ENCODE peak calls at places on chromosomes 12 and 14, in nine cellular contexts. One of them, this sample, is unnamed.

GRCh38 chr12:71797506-71797905 is 42.1 kb upstream of the TBC1D15 start:
- DNase-seq in iPS DF 19.7: no peak
- DNase-seq in hippocampal formation: no peak
- DNase-seq in NCI-H1694: no peak
- DNase-seq in D341Med: no peak
- DNase-seq in transverse colon: no peak
- DNase-seq in stimulated activated CD8-positive, alpha-beta memory T cell treated with anti-CD3 and anti-CD28 coated beads, Interleukin-15, amount 100 ng/mL, for 24 hours: no peak
- DNase-seq in Caki2: no peak
- DNase-seq in mucosa of gallbladder: no peak
- DNase-seq in this sample: no peak

GRCh38 chr12:105289114-105289904 is 41.2 kb upstream of the C12orf75 start:
- DNase-seq in iPS DF 19.7: no peak
- DNase-seq in hippocampal formation: no peak
- DNase-seq in NCI-H1694: no peak
- DNase-seq in D341Med: no peak
- DNase-seq in transverse colon: no peak
- DNase-seq in stimulated activated CD8-positive, alpha-beta memory T cell treated with anti-CD3 and anti-CD28 coated beads, Interleukin-15, amount 100 ng/mL, for 24 hours: no peak
- DNase-seq in Caki2: no peak
- DNase-seq in mucosa of gallbladder: no peak
- DNase-seq in this sample: no peak

GRCh38 chr14:93114068-93114710 is 1.5 kb downstream of the ITPK1 start:
- DNase-seq in iPS DF 19.7: no peak
- DNase-seq in hippocampal formation: peak
- DNase-seq in NCI-H1694: peak
- DNase-seq in D341Med: no peak
- DNase-seq in transverse colon: no peak
- DNase-seq in stimulated activated CD8-positive, alpha-beta memory T cell treated with anti-CD3 and anti-CD28 coated beads, Interleukin-15, amount 100 ng/mL, for 24 hours: no peak
- DNase-seq in Caki2: peak
- DNase-seq in mucosa of gallbladder: no peak
- DNase-seq in this sample: peak

GRCh38 chr12:112549031-112549430 is 130.3 kb downstream of the PTPN11 start:
- DNase-seq in iPS DF 19.7: no peak
- DNase-seq in hippocampal formation: no peak
- DNase-seq in NCI-H1694: no peak
- DNase-seq in D341Med: no peak
- DNase-seq in transverse colon: no peak
- DNase-seq in stimulated activated CD8-positive, alpha-beta memory T cell treated with anti-CD3 and anti-CD28 coated beads, Interleukin-15, amount 100 ng/mL, for 24 hours: no peak
- DNase-seq in Caki2: no peak
- DNase-seq in mucosa of gallbladder: no peak
- DNase-seq in this sample: no peak

GRCh38 chr14:61472025-61472672 is 150.8 kb downstream of the PRKCH start:
- DNase-seq in iPS DF 19.7: no peak
- DNase-seq in hippocampal formation: no peak
- DNase-seq in NCI-H1694: peak
- DNase-seq in D341Med: no peak
- DNase-seq in transverse colon: no peak
- DNase-seq in stimulated activated CD8-positive, alpha-beta memory T cell treated with anti-CD3 and anti-CD28 coated beads, Interleukin-15, amount 100 ng/mL, for 24 hours: no peak
- DNase-seq in Caki2: peak
- DNase-seq in mucosa of gallbladder: no peak
- DNase-seq in this sample: no peak

GRCh38 chr12:56204275-56204674 is 15.0 kb upstream of the SMARCC2 start:
- DNase-seq in iPS DF 19.7: no peak
- DNase-seq in hippocampal formation: no peak
- DNase-seq in NCI-H1694: no peak
- DNase-seq in D341Med: no peak
- DNase-seq in transverse colon: no peak
- DNase-seq in stimulated activated CD8-positive, alpha-beta memory T cell treated with anti-CD3 and anti-CD28 coated beads, Interleukin-15, amount 100 ng/mL, for 24 hours: no peak
- DNase-seq in Caki2: no peak
- DNase-seq in mucosa of gallbladder: no peak
- DNase-seq in this sample: no peak

GRCh38 chr12:116996058-116996457 is 85.3 kb downstream of the FBXW8 start:
- DNase-seq in iPS DF 19.7: no peak
- DNase-seq in hippocampal formation: no peak
- DNase-seq in NCI-H1694: no peak
- DNase-seq in D341Med: no peak
- DNase-seq in transverse colon: no peak
- DNase-seq in stimulated activated CD8-positive, alpha-beta memory T cell treated with anti-CD3 and anti-CD28 coated beads, Interleukin-15, amount 100 ng/mL, for 24 hours: no peak
- DNase-seq in Caki2: no peak
- DNase-seq in mucosa of gallbladder: no peak
- DNase-seq in this sample: no peak

GRCh38 chr14:91405241-91405721 is 12.3 kb downstream of the CCDC88C start:
- DNase-seq in iPS DF 19.7: no peak
- DNase-seq in hippocampal formation: no peak
- DNase-seq in NCI-H1694: no peak
- DNase-seq in D341Med: no peak
- DNase-seq in transverse colon: no peak
- DNase-seq in stimulated activated CD8-positive, alpha-beta memory T cell treated with anti-CD3 and anti-CD28 coated beads, Interleukin-15, amount 100 ng/mL, for 24 hours: no peak
- DNase-seq in Caki2: no peak
- DNase-seq in mucosa of gallbladder: no peak
- DNase-seq in this sample: no peak

GRCh38 chr14:27015046-27015445 is 417.2 kb upstream of the NOVA1 start:
- DNase-seq in iPS DF 19.7: no peak
- DNase-seq in hippocampal formation: no peak
- DNase-seq in NCI-H1694: no peak
- DNase-seq in D341Med: no peak
- DNase-seq in transverse colon: no peak
- DNase-seq in stimulated activated CD8-positive, alpha-beta memory T cell treated with anti-CD3 and anti-CD28 coated beads, Interleukin-15, amount 100 ng/mL, for 24 hours: no peak
- DNase-seq in Caki2: no peak
- DNase-seq in mucosa of gallbladder: no peak
- DNase-seq in this sample: no peak

GRCh38 chr12:123931686-123932321 is 40.8 kb downstream of the CCDC92 start:
- DNase-seq in iPS DF 19.7: no peak
- DNase-seq in hippocampal formation: no peak
- DNase-seq in NCI-H1694: no peak
- DNase-seq in D341Med: no peak
- DNase-seq in transverse colon: no peak
- DNase-seq in stimulated activated CD8-positive, alpha-beta memory T cell treated with anti-CD3 and anti-CD28 coated beads, Interleukin-15, amount 100 ng/mL, for 24 hours: no peak
- DNase-seq in Caki2: no peak
- DNase-seq in mucosa of gallbladder: no peak
- DNase-seq in this sample: no peak

GRCh38 chr12:25816637-25817036 is 141.8 kb upstream of the RASSF8 start:
- DNase-seq in iPS DF 19.7: no peak
- DNase-seq in hippocampal formation: no peak
- DNase-seq in NCI-H1694: no peak
- DNase-seq in D341Med: no peak
- DNase-seq in transverse colon: no peak
- DNase-seq in stimulated activated CD8-positive, alpha-beta memory T cell treated with anti-CD3 and anti-CD28 coated beads, Interleukin-15, amount 100 ng/mL, for 24 hours: no peak
- DNase-seq in Caki2: no peak
- DNase-seq in mucosa of gallbladder: no peak
- DNase-seq in this sample: no peak

GRCh38 chr14:92986254-92987147 is 63.6 kb downstream of the CHGA start:
- DNase-seq in iPS DF 19.7: no peak
- DNase-seq in hippocampal formation: peak
- DNase-seq in NCI-H1694: peak
- DNase-seq in D341Med: peak
- DNase-seq in transverse colon: no peak
- DNase-seq in stimulated activated CD8-positive, alpha-beta memory T cell treated with anti-CD3 and anti-CD28 coated beads, Interleukin-15, amount 100 ng/mL, for 24 hours: no peak
- DNase-seq in Caki2: no peak
- DNase-seq in mucosa of gallbladder: peak
- DNase-seq in this sample: no peak

GRCh38 chr12:47419500-47419899 is 286.3 kb downstream of the RPAP3 start:
- DNase-seq in iPS DF 19.7: no peak
- DNase-seq in hippocampal formation: no peak
- DNase-seq in NCI-H1694: no peak
- DNase-seq in D341Med: no peak
- DNase-seq in transverse colon: no peak
- DNase-seq in stimulated activated CD8-positive, alpha-beta memory T cell treated with anti-CD3 and anti-CD28 coated beads, Interleukin-15, amount 100 ng/mL, for 24 hours: no peak
- DNase-seq in Caki2: no peak
- DNase-seq in mucosa of gallbladder: no peak
- DNase-seq in this sample: no peak

GRCh38 chr14:39467889-39468524 is 35.8 kb upstream of the FBXO33 start:
- DNase-seq in iPS DF 19.7: peak
- DNase-seq in hippocampal formation: no peak
- DNase-seq in NCI-H1694: peak
- DNase-seq in D341Med: no peak
- DNase-seq in transverse colon: no peak
- DNase-seq in stimulated activated CD8-positive, alpha-beta memory T cell treated with anti-CD3 and anti-CD28 coated beads, Interleukin-15, amount 100 ng/mL, for 24 hours: no peak
- DNase-seq in Caki2: no peak
- DNase-seq in mucosa of gallbladder: no peak
- DNase-seq in this sample: no peak

GRCh38 chr14:20215196-20215595 is 8.3 kb upstream of the OR11H6 start:
- DNase-seq in iPS DF 19.7: no peak
- DNase-seq in hippocampal formation: no peak
- DNase-seq in NCI-H1694: no peak
- DNase-seq in D341Med: no peak
- DNase-seq in transverse colon: no peak
- DNase-seq in stimulated activated CD8-positive, alpha-beta memory T cell treated with anti-CD3 and anti-CD28 coated beads, Interleukin-15, amount 100 ng/mL, for 24 hours: no peak
- DNase-seq in Caki2: no peak
- DNase-seq in mucosa of gallbladder: no peak
- DNase-seq in this sample: no peak

GRCh38 chr12:85821216-85821615 is 15.0 kb downstream of the RASSF9 start:
- DNase-seq in iPS DF 19.7: no peak
- DNase-seq in hippocampal formation: no peak
- DNase-seq in NCI-H1694: no peak
- DNase-seq in D341Med: no peak
- DNase-seq in transverse colon: no peak
- DNase-seq in stimulated activated CD8-positive, alpha-beta memory T cell treated with anti-CD3 and anti-CD28 coated beads, Interleukin-15, amount 100 ng/mL, for 24 hours: no peak
- DNase-seq in Caki2: no peak
- DNase-seq in mucosa of gallbladder: no peak
- DNase-seq in this sample: no peak

GRCh38 chr14:61470261-61470953 is 149.0 kb downstream of the PRKCH start:
- DNase-seq in iPS DF 19.7: no peak
- DNase-seq in hippocampal formation: no peak
- DNase-seq in NCI-H1694: peak
- DNase-seq in D341Med: no peak
- DNase-seq in transverse colon: no peak
- DNase-seq in stimulated activated CD8-positive, alpha-beta memory T cell treated with anti-CD3 and anti-CD28 coated beads, Interleukin-15, amount 100 ng/mL, for 24 hours: no peak
- DNase-seq in Caki2: peak
- DNase-seq in mucosa of gallbladder: no peak
- DNase-seq in this sample: peak

GRCh38 chr14:89276424-89276975 is 140.5 kb downstream of the FOXN3 start:
- DNase-seq in iPS DF 19.7: no peak
- DNase-seq in hippocampal formation: no peak
- DNase-seq in NCI-H1694: no peak
- DNase-seq in D341Med: no peak
- DNase-seq in transverse colon: peak
- DNase-seq in stimulated activated CD8-positive, alpha-beta memory T cell treated with anti-CD3 and anti-CD28 coated beads, Interleukin-15, amount 100 ng/mL, for 24 hours: peak
- DNase-seq in Caki2: peak
- DNase-seq in mucosa of gallbladder: no peak
- DNase-seq in this sample: no peak

GRCh38 chr12:76558684-76559276 is 791 bp downstream of the OSBPL8 start:
- DNase-seq in iPS DF 19.7: no peak
- DNase-seq in hippocampal formation: no peak
- DNase-seq in NCI-H1694: no peak
- DNase-seq in D341Med: peak
- DNase-seq in transverse colon: peak
- DNase-seq in stimulated activated CD8-positive, alpha-beta memory T cell treated with anti-CD3 and anti-CD28 coated beads, Interleukin-15, amount 100 ng/mL, for 24 hours: peak
- DNase-seq in Caki2: peak
- DNase-seq in mucosa of gallbladder: peak
- DNase-seq in this sample: peak

GRCh38 chr12:124929649-124930419 is 15.4 kb upstream of the UBC start:
- DNase-seq in iPS DF 19.7: no peak
- DNase-seq in hippocampal formation: no peak
- DNase-seq in NCI-H1694: no peak
- DNase-seq in D341Med: no peak
- DNase-seq in transverse colon: no peak
- DNase-seq in stimulated activated CD8-positive, alpha-beta memory T cell treated with anti-CD3 and anti-CD28 coated beads, Interleukin-15, amount 100 ng/mL, for 24 hours: no peak
- DNase-seq in Caki2: no peak
- DNase-seq in mucosa of gallbladder: no peak
- DNase-seq in this sample: no peak

GRCh38 chr12:46981627-46982026 is 97.8 kb upstream of the PCED1B start:
- DNase-seq in iPS DF 19.7: no peak
- DNase-seq in hippocampal formation: no peak
- DNase-seq in NCI-H1694: no peak
- DNase-seq in D341Med: no peak
- DNase-seq in transverse colon: no peak
- DNase-seq in stimulated activated CD8-positive, alpha-beta memory T cell treated with anti-CD3 and anti-CD28 coated beads, Interleukin-15, amount 100 ng/mL, for 24 hours: no peak
- DNase-seq in Caki2: no peak
- DNase-seq in mucosa of gallbladder: no peak
- DNase-seq in this sample: no peak

GRCh38 chr14:100532154-100532915 is 54.9 kb downstream of the BEGAIN start:
- DNase-seq in iPS DF 19.7: no peak
- DNase-seq in hippocampal formation: no peak
- DNase-seq in NCI-H1694: no peak
- DNase-seq in D341Med: no peak
- DNase-seq in transverse colon: no peak
- DNase-seq in stimulated activated CD8-positive, alpha-beta memory T cell treated with anti-CD3 and anti-CD28 coated beads, Interleukin-15, amount 100 ng/mL, for 24 hours: no peak
- DNase-seq in Caki2: no peak
- DNase-seq in mucosa of gallbladder: peak
- DNase-seq in this sample: peak

GRCh38 chr14:67984274-67984673 is 164.7 kb downstream of the RAD51B start:
- DNase-seq in iPS DF 19.7: no peak
- DNase-seq in hippocampal formation: no peak
- DNase-seq in NCI-H1694: no peak
- DNase-seq in D341Med: no peak
- DNase-seq in transverse colon: no peak
- DNase-seq in stimulated activated CD8-positive, alpha-beta memory T cell treated with anti-CD3 and anti-CD28 coated beads, Interleukin-15, amount 100 ng/mL, for 24 hours: no peak
- DNase-seq in Caki2: no peak
- DNase-seq in mucosa of gallbladder: no peak
- DNase-seq in this sample: no peak

GRCh38 chr14:36720657-36721056 is 59.0 kb downstream of the PAX9 start:
- DNase-seq in iPS DF 19.7: no peak
- DNase-seq in hippocampal formation: no peak
- DNase-seq in NCI-H1694: no peak
- DNase-seq in D341Med: no peak
- DNase-seq in transverse colon: no peak
- DNase-seq in stimulated activated CD8-positive, alpha-beta memory T cell treated with anti-CD3 and anti-CD28 coated beads, Interleukin-15, amount 100 ng/mL, for 24 hours: no peak
- DNase-seq in Caki2: no peak
- DNase-seq in mucosa of gallbladder: no peak
- DNase-seq in this sample: no peak

GRCh38 chr12:115103884-115104883 is 420.2 kb upstream of the TBX3 start:
- DNase-seq in iPS DF 19.7: no peak
- DNase-seq in hippocampal formation: no peak
- DNase-seq in NCI-H1694: no peak
- DNase-seq in D341Med: no peak
- DNase-seq in transverse colon: no peak
- DNase-seq in stimulated activated CD8-positive, alpha-beta memory T cell treated with anti-CD3 and anti-CD28 coated beads, Interleukin-15, amount 100 ng/mL, for 24 hours: no peak
- DNase-seq in Caki2: no peak
- DNase-seq in mucosa of gallbladder: peak
- DNase-seq in this sample: no peak

GRCh38 chr12:613996-614726 is 49.1 kb downstream of the NINJ2 start:
- DNase-seq in iPS DF 19.7: no peak
- DNase-seq in hippocampal formation: peak
- DNase-seq in NCI-H1694: peak
- DNase-seq in D341Med: peak
- DNase-seq in transverse colon: peak
- DNase-seq in stimulated activated CD8-positive, alpha-beta memory T cell treated with anti-CD3 and anti-CD28 coated beads, Interleukin-15, amount 100 ng/mL, for 24 hours: no peak
- DNase-seq in Caki2: no peak
- DNase-seq in mucosa of gallbladder: no peak
- DNase-seq in this sample: no peak